ENCODE peak calls at places on chromosomes 16 and 17, in ten cellular contexts. N, J, L, Y, A, Z, K, W, E and M are unnamed samples.
A peak's percentile ranks its signal among the peaks of the same experiment; 100 is the strongest.

GRCh38 chr17:68697850-68698313 is 96.7 kb upstream of the FAM20A start:
- DNase-seq in N (no peak), J (no peak), L (no peak), Y (no peak), A (no peak), Z (no peak), K (no peak), W (no peak), E (no peak), M (no peak)

GRCh38 chr17:22090263-22090935 is 398.1 kb downstream of the KCNJ18 start:
- DNase-seq in N (no peak), J (no peak), L (no peak), Y (no peak), A (no peak), Z (no peak), K (no peak), W (peak; percentile 1), E (no peak), M (no peak)

GRCh38 chr17:75096082-75096625 is 8.4 kb downstream of the SLC16A5 start:
- DNase-seq in N (no peak), J (peak; percentile 99), L (peak; percentile 82), Y (peak; percentile 91), A (peak; percentile 75), Z (peak; percentile 68), K (no peak), W (peak; percentile 91), E (peak; percentile 90), M (peak; percentile 95)

GRCh38 chr17:76872221-76872873 is 4.1 kb downstream of the MGAT5B start:
- DNase-seq in N (no peak), J (peak; percentile 98), L (no peak), Y (no peak), A (no peak), Z (no peak), K (peak; percentile 78), W (no peak), E (peak; percentile 82), M (peak; percentile 98)

GRCh38 chr17:55931448-55931847 is 180.6 kb downstream of the PCTP start:
- DNase-seq in N (no peak), J (no peak), L (no peak), Y (no peak), A (no peak), Z (no peak), K (no peak), W (no peak), E (no peak), M (no peak)

GRCh38 chr17:77449373-77449907 is 308.7 kb downstream of the SEC14L1 start:
- DNase-seq in N (no peak), J (no peak), L (no peak), Y (no peak), A (no peak), Z (no peak), K (no peak), W (no peak), E (no peak), M (no peak)

GRCh38 chr16:84085774-84086173 is 31.0 kb downstream of the MBTPS1 start:
- DNase-seq in N (no peak), J (no peak), L (no peak), Y (no peak), A (no peak), Z (no peak), K (no peak), W (no peak), E (no peak), M (no peak)

GRCh38 chr17:40014375-40014980 is 762 bp upstream of the CSF3 start:
- DNase-seq in N (no peak), J (no peak), L (peak; percentile 57), Y (no peak), A (no peak), Z (no peak), K (no peak), W (peak; percentile 10), E (no peak), M (no peak)

GRCh38 chr16:19874026-19874425 is 10.6 kb downstream of the GPRC5B start:
- DNase-seq in N (no peak), J (no peak), L (no peak), Y (no peak), A (no peak), Z (no peak), K (no peak), W (no peak), E (no peak), M (no peak)

GRCh38 chr16:19872935-19873334 is 11.7 kb downstream of the GPRC5B start:
- DNase-seq in N (no peak), J (no peak), L (no peak), Y (no peak), A (no peak), Z (no peak), K (no peak), W (no peak), E (no peak), M (no peak)

GRCh38 chr16:19874816-19875546 is 9.7 kb downstream of the GPRC5B start:
- DNase-seq in N (no peak), J (no peak), L (no peak), Y (no peak), A (no peak), Z (no peak), K (no peak), W (no peak), E (no peak), M (no peak)

GRCh38 chr16:19872179-19872863 is 12.3 kb downstream of the GPRC5B start:
- DNase-seq in N (no peak), J (no peak), L (peak; percentile 13), Y (no peak), A (no peak), Z (no peak), K (no peak), W (no peak), E (no peak), M (no peak)

DNA sequence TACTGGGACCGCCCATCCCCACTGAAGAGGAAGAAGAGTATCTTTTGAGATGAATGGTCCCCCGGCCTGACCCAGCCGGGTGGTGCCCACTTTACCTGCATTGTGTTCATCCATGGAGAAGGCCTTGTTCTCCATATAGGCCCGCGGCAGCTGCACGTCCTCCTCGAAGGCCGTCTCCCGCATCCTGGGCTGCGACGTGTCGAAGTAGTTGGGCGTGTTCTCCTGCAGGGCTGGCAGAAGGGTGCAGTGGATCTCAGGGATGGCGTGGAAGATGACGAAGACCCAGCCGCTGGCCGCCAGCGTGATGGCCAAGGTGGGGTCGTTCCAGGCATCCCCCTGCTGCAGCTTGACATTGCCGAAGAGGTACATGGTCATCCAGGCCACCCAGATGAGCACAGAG is 12.9 kb downstream of the GPRC5B start:
- DNase-seq in N (no peak), J (no peak), L (no peak), Y (no peak), A (no peak), Z (no peak), K (no peak), W (no peak), E (no peak), M (no peak)
- H3K4me3 ChIP-seq in N (no peak overlapping the region), J (no peak overlapping the region), L (no peak overlapping the region), Y (no peak overlapping the region), A (no peak overlapping the region), Z (no peak overlapping the region), K (no peak overlapping the region), W (no peak overlapping the region), E (no peak overlapping the region), M (no peak overlapping the region)

GRCh38 chr17:44198721-44199552 is 747 bp downstream of the ATXN7L3 start:
- DNase-seq in N (peak; percentile 45), J (peak; percentile 55), L (peak; percentile 65), Y (peak; percentile 48), A (peak; percentile 67), Z (peak; percentile 73), K (no peak), W (peak; percentile 66), E (no peak), M (peak; percentile 46)
- H3K4me3 ChIP-seq in N (peak overlapping the region; percentile 84), J (peak overlapping the region; percentile 89), L (peak overlapping the region; percentile 75), Y (peak overlapping the region; percentile 53), A (peak overlapping the region; percentile 84), Z (peak overlapping the region; percentile 75), K (peak overlapping the region; percentile 91), W (peak overlapping the region; percentile 86), E (peak overlapping the region; percentile 84), M (peak overlapping the region; percentile 83)

GRCh38 chr16:4115209-4115940 is 867 bp downstream of the ADCY9 start:
- DNase-seq in N (peak; percentile 29), J (peak; percentile 33), L (peak; percentile 74), Y (no peak), A (peak; percentile 67), Z (peak; percentile 67), K (no peak), W (peak; percentile 66), E (peak; percentile 25), M (peak; percentile 45)

GRCh38 chr16:4115941-4116327 is 308 bp downstream of the ADCY9 start:
- DNase-seq in N (no peak), J (no peak), L (no peak), Y (no peak), A (peak; percentile 20), Z (no peak), K (no peak), W (no peak), E (no peak), M (no peak)

GRCh38 chr16:4114257-4115208 is 1.7 kb downstream of the ADCY9 start:
- DNase-seq in N (no peak), J (no peak), L (no peak), Y (no peak), A (peak; percentile 21), Z (no peak), K (no peak), W (no peak), E (no peak), M (no peak)

GRCh38 chr16:4111748-4112696 is 4.2 kb downstream of the ADCY9 start:
- DNase-seq in N (no peak), J (peak; percentile 9), L (no peak), Y (no peak), A (no peak), Z (no peak), K (no peak), W (no peak), E (no peak), M (no peak)

DNA sequence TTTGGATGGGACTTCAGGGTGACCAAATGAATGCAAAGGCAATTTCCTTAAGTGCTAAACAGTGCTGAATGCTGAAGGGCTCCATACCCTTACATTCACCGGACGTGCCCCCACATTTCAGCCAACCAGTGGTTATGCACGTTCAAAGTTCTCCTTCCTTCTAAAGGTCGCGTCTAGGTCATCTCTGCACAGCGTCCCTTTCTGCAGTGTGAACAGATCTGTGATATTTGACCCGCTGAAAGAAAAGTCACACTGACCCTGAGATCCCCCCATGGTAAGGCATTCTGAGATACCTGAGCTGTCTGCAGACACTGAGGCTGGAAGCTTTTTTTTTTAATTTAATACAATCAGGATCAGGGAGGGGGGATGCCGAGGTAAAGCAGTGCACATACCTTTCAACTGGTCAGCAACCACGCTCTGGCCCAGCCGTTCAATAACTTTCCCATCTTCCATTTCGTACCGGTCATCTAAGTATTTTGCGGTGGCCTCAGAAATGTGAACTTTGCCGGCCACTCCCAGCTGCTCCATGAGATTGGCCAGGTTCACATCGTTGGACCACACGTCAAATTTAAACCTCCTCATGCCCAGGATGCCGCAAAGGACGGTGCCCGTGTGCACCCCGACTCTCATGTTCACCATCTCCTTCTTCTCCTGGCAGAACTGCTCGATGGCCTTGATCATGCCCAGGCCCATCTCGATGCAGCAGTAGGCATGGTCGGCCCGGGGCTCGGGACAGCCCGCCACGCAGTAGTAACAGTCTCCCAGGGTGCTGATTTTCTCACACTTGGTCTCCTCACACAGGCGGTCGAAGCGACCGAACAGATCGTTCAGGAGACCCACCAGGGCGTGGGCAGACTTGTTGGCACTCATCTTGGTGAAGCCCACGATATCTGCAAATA is 2.6 kb downstream of the ADCY9 start:
- DNase-seq in N (no peak), J (no peak), L (no peak), Y (no peak), A (peak; percentile 20), Z (no peak), K (no peak), W (no peak), E (no peak), M (no peak)
- H3K4me3 ChIP-seq in N (no peak overlapping the region), J (peak overlapping the region; percentile 64), L (no peak overlapping the region), Y (peak overlapping the region; percentile 11), A (peak overlapping the region; percentile 82), Z (peak overlapping the region; percentile 55), K (peak overlapping the region; percentile 1), W (no peak overlapping the region), E (no peak overlapping the region), M (no peak overlapping the region)

GRCh38 chr16:57009641-57010170 is 20.3 kb downstream of the NLRC5 start:
- DNase-seq in N (no peak), J (no peak), L (no peak), Y (no peak), A (no peak), Z (no peak), K (no peak), W (no peak), E (no peak), M (no peak)

GRCh38 chr16:57016301-57016700 is 26.9 kb downstream of the NLRC5 start:
- DNase-seq in N (no peak), J (no peak), L (no peak), Y (no peak), A (no peak), Z (no peak), K (no peak), W (no peak), E (no peak), M (no peak)

GRCh38 chr16:57012353-57012752 is 23.0 kb downstream of the NLRC5 start:
- DNase-seq in N (no peak), J (no peak), L (no peak), Y (no peak), A (no peak), Z (no peak), K (no peak), W (peak; percentile 44), E (no peak), M (no peak)

GRCh38 chr16:57013902-57014301 is 24.5 kb downstream of the NLRC5 start:
- DNase-seq in N (no peak), J (no peak), L (no peak), Y (no peak), A (no peak), Z (no peak), K (no peak), W (no peak), E (no peak), M (no peak)

GRCh38 chr16:57013268-57013667 is 23.9 kb downstream of the NLRC5 start:
- DNase-seq in N (no peak), J (peak; percentile 42), L (no peak), Y (no peak), A (no peak), Z (no peak), K (peak; percentile 58), W (no peak), E (peak; percentile 58), M (peak; percentile 68)
- H3K4me3 ChIP-seq in N (peak overlapping the region; percentile 11), J (no peak overlapping the region), L (no peak overlapping the region), Y (no peak overlapping the region), A (no peak overlapping the region), Z (no peak overlapping the region), K (no peak overlapping the region), W (no peak overlapping the region), E (no peak overlapping the region), M (no peak overlapping the region)